ENCODE peak calls at places on chromosomes 16 and 17, in seven cellular contexts. One of them, this sample, is unnamed.

GRCh38 chr17:76382803-76383644 is 1.4 kb upstream of the SPHK1 start:
- DNase-seq in dorsolateral prefrontal cortex: no peak
- DNase-seq in NB4: peak; percentile 68
- DNase-seq in brain microvascular endothelial cell: peak; percentile 86
- DNase-seq in right cardiac atrium: peak; percentile 64
- DNase-seq in AG09309: no peak
- DNase-seq in sigmoid colon: no peak
- DNase-seq in this sample: no peak

GRCh38 chr17:7842380-7842949 is 8.4 kb downstream of the KDM6B start:
- DNase-seq in dorsolateral prefrontal cortex: no peak
- DNase-seq in NB4: peak; percentile 82
- DNase-seq in brain microvascular endothelial cell: peak; percentile 96
- DNase-seq in right cardiac atrium: peak; percentile 83
- DNase-seq in AG09309: no peak
- DNase-seq in sigmoid colon: peak; percentile 85
- DNase-seq in this sample: peak; percentile 40

GRCh38 chr17:6684881-6685767 is 28.0 kb downstream of the SLC13A5 start:
- DNase-seq in dorsolateral prefrontal cortex: no peak
- DNase-seq in NB4: no peak
- DNase-seq in brain microvascular endothelial cell: no peak
- DNase-seq in right cardiac atrium: no peak
- DNase-seq in AG09309: no peak
- DNase-seq in sigmoid colon: no peak
- DNase-seq in this sample: no peak

GRCh38 chr16:84331998-84332780 is 36.1 kb upstream of the ATP2C2 start:
- DNase-seq in dorsolateral prefrontal cortex: no peak
- DNase-seq in NB4: no peak
- DNase-seq in brain microvascular endothelial cell: no peak
- DNase-seq in right cardiac atrium: no peak
- DNase-seq in AG09309: no peak
- DNase-seq in sigmoid colon: no peak
- DNase-seq in this sample: no peak

GRCh38 chr17:66715745-66716156 is 119.2 kb upstream of the CACNG5 start:
- DNase-seq in dorsolateral prefrontal cortex: no peak
- DNase-seq in NB4: peak; percentile 64
- DNase-seq in brain microvascular endothelial cell: peak; percentile 68
- DNase-seq in right cardiac atrium: no peak
- DNase-seq in AG09309: peak; percentile 21
- DNase-seq in sigmoid colon: no peak
- DNase-seq in this sample: peak; percentile 65

GRCh38 chr17:82297280-82297803 is 20.1 kb downstream of the CD7 start:
- DNase-seq in dorsolateral prefrontal cortex: peak; percentile 78
- DNase-seq in NB4: peak; percentile 77
- DNase-seq in brain microvascular endothelial cell: peak; percentile 90
- DNase-seq in right cardiac atrium: peak; percentile 81
- DNase-seq in AG09309: no peak
- DNase-seq in sigmoid colon: peak; percentile 97
- DNase-seq in this sample: no peak

GRCh38 chr16:71961066-71962039 is 38.8 kb downstream of the PKD1L3 start:
- DNase-seq in dorsolateral prefrontal cortex: peak; percentile 74
- DNase-seq in NB4: peak; percentile 90
- DNase-seq in brain microvascular endothelial cell: peak; percentile 94
- DNase-seq in right cardiac atrium: peak; percentile 84
- DNase-seq in AG09309: peak; percentile 69
- DNase-seq in sigmoid colon: peak; percentile 92
- DNase-seq in this sample: peak; percentile 72

GRCh38 chr17:15233022-15233805 is 31.9 kb downstream of the PMP22 start:
- DNase-seq in dorsolateral prefrontal cortex: no peak
- DNase-seq in NB4: peak; percentile 70
- DNase-seq in brain microvascular endothelial cell: peak; percentile 39
- DNase-seq in right cardiac atrium: no peak
- DNase-seq in AG09309: no peak
- DNase-seq in sigmoid colon: no peak
- DNase-seq in this sample: peak; percentile 44

GRCh38 chr17:80032614-80033171 is 3.0 kb downstream of the TBC1D16 start:
- DNase-seq in dorsolateral prefrontal cortex: no peak
- DNase-seq in NB4: no peak
- DNase-seq in brain microvascular endothelial cell: no peak
- DNase-seq in right cardiac atrium: no peak
- DNase-seq in AG09309: no peak
- DNase-seq in sigmoid colon: no peak
- DNase-seq in this sample: no peak

GRCh38 chr16:4261557-4262172 is 11.2 kb downstream of the TFAP4 start:
- DNase-seq in dorsolateral prefrontal cortex: no peak
- DNase-seq in NB4: peak; percentile 66
- DNase-seq in brain microvascular endothelial cell: no peak
- DNase-seq in right cardiac atrium: no peak
- DNase-seq in AG09309: no peak
- DNase-seq in sigmoid colon: no peak
- DNase-seq in this sample: no peak

GRCh38 chr17:75689441-75689873 is 22.3 kb downstream of the SAP30BP start:
- DNase-seq in dorsolateral prefrontal cortex: no peak
- DNase-seq in NB4: no peak
- DNase-seq in brain microvascular endothelial cell: no peak
- DNase-seq in right cardiac atrium: no peak
- DNase-seq in AG09309: no peak
- DNase-seq in sigmoid colon: no peak
- DNase-seq in this sample: peak; percentile 97

GRCh38 chr16:79707867-79708266 is 107.3 kb upstream of the MAF start:
- DNase-seq in dorsolateral prefrontal cortex: no peak
- DNase-seq in NB4: no peak
- DNase-seq in brain microvascular endothelial cell: peak; percentile 17
- DNase-seq in right cardiac atrium: peak; percentile 85
- DNase-seq in AG09309: no peak
- DNase-seq in sigmoid colon: peak; percentile 88
- DNase-seq in this sample: no peak

GRCh38 chr17:38463451-38463858 is 35.2 kb downstream of the ARHGAP23 start:
- DNase-seq in dorsolateral prefrontal cortex: no peak
- DNase-seq in NB4: no peak
- DNase-seq in brain microvascular endothelial cell: no peak
- DNase-seq in right cardiac atrium: peak; percentile 62
- DNase-seq in AG09309: no peak
- DNase-seq in sigmoid colon: peak; percentile 90
- DNase-seq in this sample: no peak

GRCh38 chr17:69407759-69408158 is 6.7 kb upstream of the MAP2K6 start:
- DNase-seq in dorsolateral prefrontal cortex: no peak
- DNase-seq in NB4: no peak
- DNase-seq in brain microvascular endothelial cell: no peak
- DNase-seq in right cardiac atrium: no peak
- DNase-seq in AG09309: no peak
- DNase-seq in sigmoid colon: no peak
- DNase-seq in this sample: no peak

GRCh38 chr16:23146877-23147601 is 2.2 kb downstream of the USP31 start:
- DNase-seq in dorsolateral prefrontal cortex: no peak
- DNase-seq in NB4: no peak
- DNase-seq in brain microvascular endothelial cell: no peak
- DNase-seq in right cardiac atrium: no peak
- DNase-seq in AG09309: no peak
- DNase-seq in sigmoid colon: no peak
- DNase-seq in this sample: no peak
- H3K4me3 ChIP-seq in dorsolateral prefrontal cortex: peak overlapping the region; percentile 88
- H3K4me3 ChIP-seq in NB4: no peak overlapping the region
- H3K4me3 ChIP-seq in brain microvascular endothelial cell: no peak overlapping the region
- H3K4me3 ChIP-seq in right cardiac atrium: no peak overlapping the region
- H3K4me3 ChIP-seq in AG09309: no peak overlapping the region
- H3K4me3 ChIP-seq in sigmoid colon: peak overlapping the region; percentile 81
- H3K4me3 ChIP-seq in this sample: no peak overlapping the region

GRCh38 chr17:29705352-29705751 is 82.6 kb upstream of the CORO6 start:
- DNase-seq in dorsolateral prefrontal cortex: no peak
- DNase-seq in NB4: no peak
- DNase-seq in brain microvascular endothelial cell: no peak
- DNase-seq in right cardiac atrium: no peak
- DNase-seq in AG09309: no peak
- DNase-seq in sigmoid colon: no peak
- DNase-seq in this sample: peak; percentile 30
- H3K4me3 ChIP-seq in dorsolateral prefrontal cortex: no peak overlapping the region
- H3K4me3 ChIP-seq in NB4: no peak overlapping the region
- H3K4me3 ChIP-seq in brain microvascular endothelial cell: no peak overlapping the region
- H3K4me3 ChIP-seq in right cardiac atrium: no peak overlapping the region
- H3K4me3 ChIP-seq in AG09309: no peak overlapping the region
- H3K4me3 ChIP-seq in sigmoid colon: no peak overlapping the region
- H3K4me3 ChIP-seq in this sample: no peak overlapping the region

GRCh38 chr16:8587065-8587464 is 3.2 kb downstream of the TMEM114 start:
- DNase-seq in dorsolateral prefrontal cortex: no peak
- DNase-seq in NB4: no peak
- DNase-seq in brain microvascular endothelial cell: no peak
- DNase-seq in right cardiac atrium: no peak
- DNase-seq in AG09309: no peak
- DNase-seq in sigmoid colon: no peak
- DNase-seq in this sample: no peak
- H3K4me3 ChIP-seq in dorsolateral prefrontal cortex: no peak overlapping the region
- H3K4me3 ChIP-seq in NB4: no peak overlapping the region
- H3K4me3 ChIP-seq in brain microvascular endothelial cell: no peak overlapping the region
- H3K4me3 ChIP-seq in right cardiac atrium: no peak overlapping the region
- H3K4me3 ChIP-seq in AG09309: no peak overlapping the region
- H3K4me3 ChIP-seq in sigmoid colon: no peak overlapping the region
- H3K4me3 ChIP-seq in this sample: no peak overlapping the region

DNA sequence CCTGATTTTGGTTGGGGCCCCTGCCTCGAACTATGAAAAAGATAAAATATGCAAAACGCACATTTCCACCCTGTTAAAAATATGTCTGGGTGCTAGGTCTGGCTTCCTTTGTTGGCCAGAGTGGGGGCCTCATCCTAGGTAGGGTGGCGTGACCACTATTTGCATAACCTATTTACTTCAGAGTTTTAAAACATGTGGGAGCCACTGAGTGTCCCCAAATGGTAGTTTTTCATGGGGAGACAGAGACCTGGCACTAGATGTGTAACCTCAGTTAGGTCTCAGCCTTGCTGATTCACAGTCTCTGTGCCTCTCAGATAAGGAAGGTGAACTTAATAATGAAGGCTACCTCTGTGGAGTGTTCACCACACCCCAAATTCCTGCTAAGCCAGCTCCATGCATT is 103.2 kb downstream of the IRF8 start:
- DNase-seq in dorsolateral prefrontal cortex: no peak
- DNase-seq in NB4: no peak
- DNase-seq in brain microvascular endothelial cell: no peak
- DNase-seq in right cardiac atrium: no peak
- DNase-seq in AG09309: no peak
- DNase-seq in sigmoid colon: no peak
- DNase-seq in this sample: no peak
- H3K4me3 ChIP-seq in dorsolateral prefrontal cortex: no peak overlapping the region
- H3K4me3 ChIP-seq in NB4: no peak overlapping the region
- H3K4me3 ChIP-seq in brain microvascular endothelial cell: no peak overlapping the region
- H3K4me3 ChIP-seq in right cardiac atrium: no peak overlapping the region
- H3K4me3 ChIP-seq in AG09309: no peak overlapping the region
- H3K4me3 ChIP-seq in sigmoid colon: no peak overlapping the region
- H3K4me3 ChIP-seq in this sample: no peak overlapping the region

DNA sequence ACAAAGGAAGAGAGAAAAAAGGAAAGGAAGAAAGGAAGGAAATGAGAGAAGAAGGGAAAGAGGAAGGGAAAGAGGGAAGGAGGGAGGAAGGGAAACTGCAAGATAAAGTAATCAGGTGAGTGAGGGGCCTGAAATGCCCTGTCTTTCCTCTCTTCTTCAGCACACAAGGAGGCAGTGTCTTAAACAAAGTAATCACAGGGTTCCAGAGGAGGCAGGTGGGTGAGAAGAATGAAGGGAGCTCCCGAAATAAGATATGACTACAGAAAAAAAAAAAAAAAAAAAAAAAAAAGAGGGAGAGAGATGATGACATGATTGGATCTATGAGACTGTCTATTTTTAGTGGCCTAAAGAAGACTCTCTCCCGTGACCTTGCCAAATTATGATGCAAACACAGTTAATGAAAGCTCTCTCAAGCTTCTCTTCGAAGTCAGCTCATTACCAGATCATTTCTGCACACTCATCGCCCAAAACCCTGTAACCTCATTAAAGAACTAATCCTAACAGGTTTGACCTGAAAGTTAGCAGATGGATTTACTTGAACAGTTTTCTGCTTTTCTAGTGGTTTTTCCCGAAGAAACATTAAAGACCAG is 53.6 kb downstream of the CDH11 start:
- DNase-seq in dorsolateral prefrontal cortex: no peak
- DNase-seq in NB4: no peak
- DNase-seq in brain microvascular endothelial cell: peak; percentile 32
- DNase-seq in right cardiac atrium: no peak
- DNase-seq in AG09309: peak; percentile 69
- DNase-seq in sigmoid colon: no peak
- DNase-seq in this sample: no peak
- H3K4me3 ChIP-seq in dorsolateral prefrontal cortex: no peak overlapping the region
- H3K4me3 ChIP-seq in NB4: no peak overlapping the region
- H3K4me3 ChIP-seq in brain microvascular endothelial cell: no peak overlapping the region
- H3K4me3 ChIP-seq in right cardiac atrium: no peak overlapping the region
- H3K4me3 ChIP-seq in AG09309: no peak overlapping the region
- H3K4me3 ChIP-seq in sigmoid colon: no peak overlapping the region
- H3K4me3 ChIP-seq in this sample: no peak overlapping the region

DNA sequence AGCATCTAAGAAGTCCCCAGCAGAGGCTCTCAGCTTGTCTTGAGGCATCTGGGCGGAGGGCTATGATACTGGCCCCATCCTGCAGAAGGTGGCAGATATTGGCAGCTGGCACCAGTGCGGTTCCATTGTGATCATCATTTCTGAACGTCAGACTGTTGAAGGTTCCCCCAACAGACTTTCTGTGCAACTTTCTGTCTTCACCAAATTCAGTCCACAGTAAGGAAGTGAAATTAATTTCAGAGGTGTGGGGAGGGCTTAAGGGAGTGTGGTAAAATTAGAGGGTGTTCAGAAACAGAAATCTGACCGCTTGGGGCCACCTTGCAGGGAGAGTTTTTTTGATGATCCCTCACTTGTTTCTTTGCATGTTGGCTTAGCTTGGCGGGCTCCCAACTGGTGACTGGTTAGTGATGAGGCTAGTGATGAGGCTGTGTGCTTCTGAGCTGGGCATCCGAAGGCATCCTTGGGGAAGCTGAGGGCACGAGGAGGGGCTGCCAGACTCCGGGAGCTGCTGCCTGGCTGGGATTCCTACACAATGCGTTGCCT is at the start of gene CIITA:
- DNase-seq in dorsolateral prefrontal cortex: peak; percentile 63
- DNase-seq in NB4: peak; percentile 90
- DNase-seq in brain microvascular endothelial cell: peak; percentile 24
- DNase-seq in right cardiac atrium: peak; percentile 71
- DNase-seq in AG09309: peak; percentile 55
- DNase-seq in sigmoid colon: peak; percentile 87
- DNase-seq in this sample: peak; percentile 18
- H3K4me3 ChIP-seq in dorsolateral prefrontal cortex: peak within 1 kb of the TSS; percentile 18
- H3K4me3 ChIP-seq in NB4: no peak within 1 kb of the TSS
- H3K4me3 ChIP-seq in brain microvascular endothelial cell: no peak within 1 kb of the TSS
- H3K4me3 ChIP-seq in right cardiac atrium: no peak within 1 kb of the TSS
- H3K4me3 ChIP-seq in AG09309: no peak within 1 kb of the TSS
- H3K4me3 ChIP-seq in sigmoid colon: no peak within 1 kb of the TSS
- H3K4me3 ChIP-seq in this sample: no peak within 1 kb of the TSS

GRCh38 chr17:61436995-61437704 is 15.1 kb upstream of the TBX4 start:
- DNase-seq in dorsolateral prefrontal cortex: no peak
- DNase-seq in NB4: no peak
- DNase-seq in brain microvascular endothelial cell: no peak
- DNase-seq in right cardiac atrium: no peak
- DNase-seq in AG09309: no peak
- DNase-seq in sigmoid colon: no peak
- DNase-seq in this sample: no peak
- H3K4me3 ChIP-seq in dorsolateral prefrontal cortex: no peak overlapping the region
- H3K4me3 ChIP-seq in NB4: no peak overlapping the region
- H3K4me3 ChIP-seq in brain microvascular endothelial cell: no peak overlapping the region
- H3K4me3 ChIP-seq in right cardiac atrium: no peak overlapping the region
- H3K4me3 ChIP-seq in AG09309: no peak overlapping the region
- H3K4me3 ChIP-seq in sigmoid colon: no peak overlapping the region
- H3K4me3 ChIP-seq in this sample: no peak overlapping the region

DNA sequence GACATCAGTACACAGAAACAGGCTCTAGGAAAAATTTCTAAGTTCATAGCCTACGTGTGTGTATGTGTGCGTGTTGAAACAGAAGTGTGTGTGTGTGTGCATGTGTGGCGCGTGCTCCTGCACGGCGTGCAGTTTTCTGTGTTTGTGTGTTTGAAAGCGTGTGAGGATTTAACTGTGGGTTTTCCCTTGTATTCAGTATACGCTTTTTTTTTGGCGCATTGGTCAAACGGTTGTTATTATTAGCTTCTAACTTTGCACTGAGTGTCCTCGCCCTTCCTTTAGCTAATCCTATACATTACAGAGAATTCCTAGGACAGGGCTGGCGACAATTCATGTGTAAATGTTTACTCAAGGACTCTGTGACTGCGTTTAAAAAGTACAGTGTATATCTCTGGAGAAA is 23.0 kb downstream of the TMC6 start:
- DNase-seq in dorsolateral prefrontal cortex: no peak
- DNase-seq in NB4: no peak
- DNase-seq in brain microvascular endothelial cell: no peak
- DNase-seq in right cardiac atrium: no peak
- DNase-seq in AG09309: no peak
- DNase-seq in sigmoid colon: peak; percentile 13
- DNase-seq in this sample: no peak
- H3K4me3 ChIP-seq in dorsolateral prefrontal cortex: no peak overlapping the region
- H3K4me3 ChIP-seq in NB4: no peak overlapping the region
- H3K4me3 ChIP-seq in brain microvascular endothelial cell: no peak overlapping the region
- H3K4me3 ChIP-seq in right cardiac atrium: no peak overlapping the region
- H3K4me3 ChIP-seq in AG09309: no peak overlapping the region
- H3K4me3 ChIP-seq in sigmoid colon: no peak overlapping the region
- H3K4me3 ChIP-seq in this sample: no peak overlapping the region

This sample was measured in Jurkat, Clone E6-1.